ENCODE peak calls at places on chromosomes 12 and 14, in seven cellular contexts. C is stimulated activated effector memory CD8-positive, alpha-beta T cell treated with anti-CD3 and anti-CD28 coated beads, Interleukin-12 subunit alpha, Interleukin-12 subunit beta, amount 100 ng/mL, for 72 hours; T is EH; Z is midbrain; N is HepG2; M is T-helper 2 cell; A is T-helper 17 cell. V is an unnamed sample.
A peak's percentile ranks its signal among the peaks of the same experiment; 100 is the strongest.

GRCh38 chr12:27554421-27555186 is 30.6 kb downstream of the PPFIBP1 start:
- DNase-seq in C (no peak), T (peak; percentile 75), Z (peak; percentile 81), N (no peak), M (no peak), A (no peak), V (no peak)

GRCh38 chr14:94598506-94598815 is 13.7 kb upstream of the SERPINA3 start:
- DNase-seq in C (no peak), T (no peak), Z (no peak), N (no peak), M (no peak), A (no peak), V (no peak)

GRCh38 chr12:77916276-77916675 is 85.6 kb downstream of the NAV3 start:
- DNase-seq in C (no peak), T (no peak), Z (no peak), N (no peak), M (no peak), A (no peak), V (no peak)

GRCh38 chr12:21169878-21170472 is 39.0 kb downstream of the SLCO1B1 start:
- DNase-seq in C (peak; percentile 63), T (peak; percentile 43), Z (no peak), N (peak; percentile 37), M (no peak), A (peak; percentile 10), V (no peak)

GRCh38 chr14:99554184-99554583 is 49.8 kb downstream of the CCDC85C start:
- DNase-seq in C (no peak), T (no peak), Z (peak; percentile 37), N (no peak), M (no peak), A (no peak), V (no peak)

GRCh38 chr14:81459421-81459820 is 59.3 kb upstream of the STON2 start:
- DNase-seq in C (no peak), T (no peak), Z (no peak), N (no peak), M (no peak), A (no peak), V (no peak)

GRCh38 chr12:94148841-94149780 is 734 bp downstream of the PLXNC1 start:
- DNase-seq in C (peak; percentile 79), T (peak; percentile 64), Z (peak; percentile 26), N (no peak), M (no peak), A (peak; percentile 22), V (peak; percentile 71)

GRCh38 chr14:76307786-76308780 is 67.9 kb upstream of the ESRRB start:
- DNase-seq in C (no peak), T (peak; percentile 22), Z (no peak), N (no peak), M (no peak), A (no peak), V (no peak)

GRCh38 chr14:69632154-69632553 is 20.8 kb downstream of the SUSD6 start:
- DNase-seq in C (no peak), T (no peak), Z (peak; percentile 23), N (no peak), M (no peak), A (no peak), V (no peak)

GRCh38 chr12:110585231-110585799 is 2.2 kb upstream of the PPTC7 start:
- DNase-seq in C (no peak), T (peak; percentile 45), Z (no peak), N (no peak), M (no peak), A (no peak), V (no peak)

V was measured in activated B cell treated with CpG ODN at 0.5 μM for 24 hours.